ENCODE peak calls at places on chromosomes 4 and X, in six cellular contexts. One of them, this sample, is unnamed.

GRCh38 chr4:40134206-40134917 is 62.5 kb upstream of the RHOH start:
- DNase-seq in OCI-LY7: peak
- DNase-seq in colonic mucosa: no peak
- DNase-seq in fibroblast of lung: no peak
- DNase-seq in psoas muscle: no peak
- DNase-seq in bronchial epithelial cell: no peak
- DNase-seq in this sample: no peak

GRCh38 chrX:122113376-122113775 is 1066.0 kb downstream of the GLUD2 start:
- DNase-seq in OCI-LY7: no peak
- DNase-seq in colonic mucosa: no peak
- DNase-seq in fibroblast of lung: no peak
- DNase-seq in psoas muscle: no peak
- DNase-seq in bronchial epithelial cell: no peak
- DNase-seq in this sample: no peak

GRCh38 chr4:165201806-165202205 is 5.6 kb upstream of the KLHL2 start:
- DNase-seq in OCI-LY7: no peak
- DNase-seq in colonic mucosa: no peak
- DNase-seq in fibroblast of lung: peak
- DNase-seq in psoas muscle: no peak
- DNase-seq in bronchial epithelial cell: no peak
- DNase-seq in this sample: peak

GRCh38 chr4:159766241-159766640 is 663.4 kb downstream of the RAPGEF2 start:
- DNase-seq in OCI-LY7: no peak
- DNase-seq in colonic mucosa: no peak
- DNase-seq in fibroblast of lung: no peak
- DNase-seq in psoas muscle: no peak
- DNase-seq in bronchial epithelial cell: no peak
- DNase-seq in this sample: no peak

GRCh38 chr4:147371661-147372060 is 109.2 kb upstream of the EDNRA start:
- DNase-seq in OCI-LY7: no peak
- DNase-seq in colonic mucosa: no peak
- DNase-seq in fibroblast of lung: peak
- DNase-seq in psoas muscle: no peak
- DNase-seq in bronchial epithelial cell: peak
- DNase-seq in this sample: no peak

GRCh38 chr4:38266616-38267015 is 306.4 kb downstream of the PTTG2 start:
- DNase-seq in OCI-LY7: no peak
- DNase-seq in colonic mucosa: peak
- DNase-seq in fibroblast of lung: peak
- DNase-seq in psoas muscle: no peak
- DNase-seq in bronchial epithelial cell: peak
- DNase-seq in this sample: no peak

GRCh38 chrX:45986971-45987370 is 558.2 kb downstream of the ZNF674 start:
- DNase-seq in OCI-LY7: no peak
- DNase-seq in colonic mucosa: no peak
- DNase-seq in fibroblast of lung: peak
- DNase-seq in psoas muscle: no peak
- DNase-seq in bronchial epithelial cell: peak
- DNase-seq in this sample: peak

GRCh38 chr4:82865592-82865991 is 25.4 kb downstream of the SEC31A start:
- DNase-seq in OCI-LY7: no peak
- DNase-seq in colonic mucosa: no peak
- DNase-seq in fibroblast of lung: peak
- DNase-seq in psoas muscle: no peak
- DNase-seq in bronchial epithelial cell: peak
- DNase-seq in this sample: peak

GRCh38 chr4:169189372-169189771 is 81.4 kb downstream of the SH3RF1 start:
- DNase-seq in OCI-LY7: no peak
- DNase-seq in colonic mucosa: no peak
- DNase-seq in fibroblast of lung: no peak
- DNase-seq in psoas muscle: no peak
- DNase-seq in bronchial epithelial cell: no peak
- DNase-seq in this sample: no peak

GRCh38 chrX:8579602-8580001 is 115.0 kb downstream of the VCX3B start:
- DNase-seq in OCI-LY7: no peak
- DNase-seq in colonic mucosa: no peak
- DNase-seq in fibroblast of lung: no peak
- DNase-seq in psoas muscle: no peak
- DNase-seq in bronchial epithelial cell: peak
- DNase-seq in this sample: no peak

GRCh38 chr4:132123870-132124623 is 1025.0 kb upstream of the PCDH10 start:
- DNase-seq in OCI-LY7: no peak
- DNase-seq in colonic mucosa: no peak
- DNase-seq in fibroblast of lung: peak
- DNase-seq in psoas muscle: no peak
- DNase-seq in bronchial epithelial cell: peak
- DNase-seq in this sample: no peak

GRCh38 chrX:135185795-135186443 is 14.7 kb upstream of the CT55 start:
- DNase-seq in OCI-LY7: peak
- DNase-seq in colonic mucosa: no peak
- DNase-seq in fibroblast of lung: peak
- DNase-seq in psoas muscle: no peak
- DNase-seq in bronchial epithelial cell: peak
- DNase-seq in this sample: peak

GRCh38 chr4:110959041-110959643 is 336.3 kb upstream of the PITX2 start:
- DNase-seq in OCI-LY7: peak
- DNase-seq in colonic mucosa: no peak
- DNase-seq in fibroblast of lung: peak
- DNase-seq in psoas muscle: no peak
- DNase-seq in bronchial epithelial cell: peak
- DNase-seq in this sample: no peak

GRCh38 chrX:71095033-71095432 is 618 bp upstream of the FOXO4 start:
- DNase-seq in OCI-LY7: no peak
- DNase-seq in colonic mucosa: no peak
- DNase-seq in fibroblast of lung: no peak
- DNase-seq in psoas muscle: no peak
- DNase-seq in bronchial epithelial cell: no peak
- DNase-seq in this sample: no peak

GRCh38 chrX:119156241-119156640 is 28.6 kb upstream of the KIAA1210 start:
- DNase-seq in OCI-LY7: no peak
- DNase-seq in colonic mucosa: no peak
- DNase-seq in fibroblast of lung: no peak
- DNase-seq in psoas muscle: no peak
- DNase-seq in bronchial epithelial cell: no peak
- DNase-seq in this sample: no peak

GRCh38 chrX:18983711-18984380 is at the start of gene PHKA2:
- DNase-seq in OCI-LY7: no peak
- DNase-seq in colonic mucosa: peak
- DNase-seq in fibroblast of lung: no peak
- DNase-seq in psoas muscle: peak
- DNase-seq in bronchial epithelial cell: no peak
- DNase-seq in this sample: no peak

GRCh38 chrX:115949900-115950822 is 220.4 kb upstream of the AGTR2 start:
- DNase-seq in OCI-LY7: no peak
- DNase-seq in colonic mucosa: no peak
- DNase-seq in fibroblast of lung: no peak
- DNase-seq in psoas muscle: peak
- DNase-seq in bronchial epithelial cell: no peak
- DNase-seq in this sample: no peak

GRCh38 chrX:68183612-68184214 is 249.6 kb downstream of the OPHN1 start:
- DNase-seq in OCI-LY7: no peak
- DNase-seq in colonic mucosa: no peak
- DNase-seq in fibroblast of lung: peak
- DNase-seq in psoas muscle: no peak
- DNase-seq in bronchial epithelial cell: peak
- DNase-seq in this sample: no peak

GRCh38 chr4:86531440-86531839 is 62.7 kb upstream of the PTPN13 start:
- DNase-seq in OCI-LY7: no peak
- DNase-seq in colonic mucosa: no peak
- DNase-seq in fibroblast of lung: no peak
- DNase-seq in psoas muscle: no peak
- DNase-seq in bronchial epithelial cell: no peak
- DNase-seq in this sample: no peak

GRCh38 chr4:102263024-102263787 is 82.1 kb downstream of the SLC39A8 start:
- DNase-seq in OCI-LY7: peak
- DNase-seq in colonic mucosa: no peak
- DNase-seq in fibroblast of lung: peak
- DNase-seq in psoas muscle: no peak
- DNase-seq in bronchial epithelial cell: peak
- DNase-seq in this sample: peak

GRCh38 chrX:40109288-40110008 is 11.7 kb upstream of the BCOR start:
- DNase-seq in OCI-LY7: peak
- DNase-seq in colonic mucosa: peak
- DNase-seq in fibroblast of lung: peak
- DNase-seq in psoas muscle: peak
- DNase-seq in bronchial epithelial cell: no peak
- DNase-seq in this sample: no peak

GRCh38 chr4:65917486-65917885 is 247.2 kb upstream of the EPHA5 start:
- DNase-seq in OCI-LY7: no peak
- DNase-seq in colonic mucosa: no peak
- DNase-seq in fibroblast of lung: peak
- DNase-seq in psoas muscle: no peak
- DNase-seq in bronchial epithelial cell: no peak
- DNase-seq in this sample: no peak

GRCh38 chr4:141133146-141134006 is at the start of gene RNF150:
- DNase-seq in OCI-LY7: peak
- DNase-seq in colonic mucosa: peak
- DNase-seq in fibroblast of lung: peak
- DNase-seq in psoas muscle: peak
- DNase-seq in bronchial epithelial cell: peak
- DNase-seq in this sample: peak

GRCh38 chr4:154399259-154399974 is 92.2 kb downstream of the DCHS2 start:
- DNase-seq in OCI-LY7: no peak
- DNase-seq in colonic mucosa: no peak
- DNase-seq in fibroblast of lung: no peak
- DNase-seq in psoas muscle: no peak
- DNase-seq in bronchial epithelial cell: peak
- DNase-seq in this sample: peak

DNA sequence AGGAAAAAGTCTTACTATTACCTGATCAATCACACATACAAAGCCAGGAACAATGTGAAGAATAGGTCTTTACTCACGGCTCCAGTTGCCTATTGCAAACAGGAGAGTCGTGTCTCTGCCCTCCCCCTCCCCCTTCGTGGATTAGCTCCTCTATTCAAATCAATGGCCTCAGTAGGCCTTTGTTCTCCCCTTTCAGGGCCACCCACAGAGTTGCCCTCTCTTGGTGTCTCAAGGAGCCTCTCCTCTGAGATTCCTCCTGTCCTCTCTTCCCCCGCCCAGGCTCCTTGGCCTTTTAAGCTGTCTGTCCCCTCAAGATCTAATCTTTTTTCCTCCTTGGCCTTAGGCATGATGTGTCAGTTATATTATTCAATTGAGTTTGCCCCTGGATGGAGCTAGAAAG is 107.2 kb upstream of the NALF2 start:
- DNase-seq in OCI-LY7: no peak
- DNase-seq in colonic mucosa: no peak
- DNase-seq in fibroblast of lung: no peak
- DNase-seq in psoas muscle: no peak
- DNase-seq in bronchial epithelial cell: no peak
- DNase-seq in this sample: no peak
- H3K4me3 ChIP-seq in OCI-LY7: no peak
- H3K4me3 ChIP-seq in colonic mucosa: no peak
- H3K4me3 ChIP-seq in fibroblast of lung: no peak
- H3K4me3 ChIP-seq in psoas muscle: no peak
- H3K4me3 ChIP-seq in bronchial epithelial cell: no peak
- H3K4me3 ChIP-seq in this sample: no peak

DNA sequence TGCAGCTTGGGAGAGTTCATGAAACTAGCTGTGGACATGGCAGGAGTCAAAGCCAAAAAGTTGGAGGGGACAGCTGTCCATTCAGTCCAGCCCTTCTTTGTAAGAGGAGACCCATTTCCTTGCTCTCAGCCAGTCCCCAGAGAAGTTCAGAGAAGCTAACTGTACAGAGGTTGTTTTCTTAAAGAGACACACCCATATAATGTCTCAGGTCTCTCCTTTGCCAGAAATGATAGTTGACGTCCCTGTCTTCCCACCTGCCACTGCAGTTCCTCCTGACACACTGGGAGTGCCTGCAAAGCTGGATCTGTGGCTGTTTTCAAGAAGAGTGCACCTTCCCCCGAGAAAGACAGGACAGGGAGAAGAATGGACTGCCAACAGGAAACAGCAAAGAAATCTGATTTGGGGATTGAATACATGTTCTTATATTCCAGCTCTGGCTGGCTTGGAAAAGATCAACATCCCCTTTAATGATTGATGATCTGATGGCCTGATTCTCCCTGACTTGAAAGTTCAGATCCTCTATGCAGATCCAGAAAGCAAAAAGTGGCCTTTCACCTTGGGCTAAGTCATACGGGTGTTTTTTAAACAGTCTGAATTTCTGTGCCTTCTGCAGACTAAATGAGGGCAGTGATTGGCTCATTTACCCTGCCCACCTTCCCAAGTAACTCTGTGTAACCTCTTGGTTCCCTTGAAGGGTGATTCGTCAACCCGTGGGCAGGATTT is 87.2 kb downstream of the MAOA start:
- DNase-seq in OCI-LY7: no peak
- DNase-seq in colonic mucosa: no peak
- DNase-seq in fibroblast of lung: no peak
- DNase-seq in psoas muscle: no peak
- DNase-seq in bronchial epithelial cell: no peak
- DNase-seq in this sample: no peak
- TF ChIP-seq CTCF in OCI-LY7: no peak
- TF ChIP-seq CTCF in colonic mucosa: no peak
- TF ChIP-seq CTCF in fibroblast of lung: no peak
- TF ChIP-seq CTCF in psoas muscle: no peak
- TF ChIP-seq CTCF in bronchial epithelial cell: no peak
- TF ChIP-seq CTCF in this sample: no peak

GRCh38 chr4:15343000-15343399 is 84.8 kb upstream of the C1QTNF7 start:
- DNase-seq in OCI-LY7: no peak
- DNase-seq in colonic mucosa: no peak
- DNase-seq in fibroblast of lung: no peak
- DNase-seq in psoas muscle: no peak
- DNase-seq in bronchial epithelial cell: no peak
- DNase-seq in this sample: no peak
- H3K4me3 ChIP-seq in OCI-LY7: no peak
- H3K4me3 ChIP-seq in colonic mucosa: no peak
- H3K4me3 ChIP-seq in fibroblast of lung: no peak
- H3K4me3 ChIP-seq in psoas muscle: no peak
- H3K4me3 ChIP-seq in bronchial epithelial cell: no peak
- H3K4me3 ChIP-seq in this sample: no peak

DNA sequence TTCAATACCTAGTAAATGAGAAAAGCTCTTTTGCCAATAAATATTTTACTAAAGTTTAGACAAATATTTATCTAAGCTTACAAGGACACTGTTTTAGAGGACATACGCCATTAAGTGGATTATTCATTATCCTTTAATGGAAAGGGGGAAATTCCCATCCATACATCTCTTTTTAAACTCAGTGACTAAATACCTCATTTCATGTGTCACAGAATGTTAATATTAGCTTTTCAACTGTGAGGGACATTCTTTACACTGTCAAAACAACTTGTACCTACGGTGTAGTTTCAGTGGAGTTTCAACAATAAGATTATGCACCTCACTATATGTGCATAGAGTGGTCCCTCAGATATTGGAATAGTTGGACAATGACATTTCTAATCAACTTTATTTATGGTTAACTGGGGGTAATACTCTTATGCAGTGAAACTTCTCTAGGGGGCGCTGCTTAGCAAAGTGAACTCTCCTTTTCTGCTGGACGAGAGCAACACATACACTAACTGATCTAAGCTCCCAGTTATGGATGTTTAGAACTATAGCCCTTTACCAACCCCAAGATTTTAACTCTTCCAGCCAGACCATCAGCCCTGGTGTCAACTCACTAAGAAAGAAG is 9.7 kb downstream of the HS6ST2 start:
- DNase-seq in OCI-LY7: no peak
- DNase-seq in colonic mucosa: no peak
- DNase-seq in fibroblast of lung: no peak
- DNase-seq in psoas muscle: no peak
- DNase-seq in bronchial epithelial cell: no peak
- DNase-seq in this sample: no peak
- TF ChIP-seq CTCF in OCI-LY7: peak
- TF ChIP-seq CTCF in colonic mucosa: no peak
- TF ChIP-seq CTCF in fibroblast of lung: no peak
- TF ChIP-seq CTCF in psoas muscle: no peak
- TF ChIP-seq CTCF in bronchial epithelial cell: peak
- TF ChIP-seq CTCF in this sample: peak

GRCh38 chrX:21963226-21963625 is 22.7 kb downstream of the SMS start:
- DNase-seq in OCI-LY7: no peak
- DNase-seq in colonic mucosa: no peak
- DNase-seq in fibroblast of lung: no peak
- DNase-seq in psoas muscle: no peak
- DNase-seq in bronchial epithelial cell: no peak
- DNase-seq in this sample: no peak
- H3K4me3 ChIP-seq in OCI-LY7: no peak
- H3K4me3 ChIP-seq in colonic mucosa: no peak
- H3K4me3 ChIP-seq in fibroblast of lung: no peak
- H3K4me3 ChIP-seq in psoas muscle: no peak
- H3K4me3 ChIP-seq in bronchial epithelial cell: no peak
- H3K4me3 ChIP-seq in this sample: no peak

This sample was measured in retinal pigment epithelial cell.